ENCODE peak calls at places on chromosomes 13 and 19, in ten cellular contexts. M is mucosa of descending colon, F is kidney glomerular epithelial cell, V is DND-41, P is GDM1, W is HCEC 1CT, Z is WTC11, L is neuronal stem cell, N is body of pancreas, T is kidney epithelial cell. K is an unnamed sample.

GRCh38 chr19:48872884-48873475 is 759 bp downstream of the PPP1R15A start:
- DNase-seq in W (peak; percentile 94), F (peak; percentile 90), T (peak; percentile 90), M (peak; percentile 93), Z (peak; percentile 77), N (peak; percentile 91), V (peak; percentile 77), L (peak; percentile 84), P (peak; percentile 27), K (peak; percentile 72)

GRCh38 chr13:37534181-37534580 is 64.4 kb downstream of the POSTN start:
- DNase-seq in T (no peak), N (no peak), V (no peak), L (no peak), F (no peak), W (peak; percentile 93), Z (no peak), P (no peak), M (no peak), K (no peak)

GRCh38 chr19:4304509-4305252 is at the start of gene FSD1:
- DNase-seq in N (no peak), L (peak; percentile 80), W (peak; percentile 57), Z (peak; percentile 87), P (no peak), V (peak; percentile 67), F (peak; percentile 7), M (no peak), T (no peak), K (peak; percentile 42)

GRCh38 chr13:29924482-29924884 is 74.1 kb upstream of the UBL3 start:
- DNase-seq in T (peak; percentile 81), M (no peak), L (no peak), Z (no peak), F (peak; percentile 87), P (no peak), W (peak; percentile 85), N (peak; percentile 23), V (no peak), K (no peak)

GRCh38 chr19:869245-870177 is 10.0 kb downstream of the CFD start:
- DNase-seq in L (no peak), V (no peak), F (no peak), W (peak; percentile 90), Z (no peak), N (peak; percentile 40), M (peak; percentile 53), T (no peak), P (no peak), K (no peak)

GRCh38 chr19:37654118-37654517 is 1.1 kb downstream of the ZFP30 start:
- DNase-seq in N (no peak), M (no peak), T (no peak), P (no peak), W (no peak), Z (no peak), F (no peak), L (no peak), V (no peak), K (peak; percentile 24)

GRCh38 chr19:45670670-45671453 is 2.8 kb downstream of the GIPR start:
- DNase-seq in W (peak; percentile 45), V (no peak), L (peak; percentile 76), T (no peak), N (peak; percentile 96), F (peak; percentile 72), Z (peak; percentile 98), M (peak; percentile 95), P (no peak), K (no peak)

GRCh38 chr19:13099073-13099999 is 3.3 kb downstream of the LYL1 start:
- DNase-seq in M (peak; percentile 83), W (no peak), V (peak; percentile 84), P (peak; percentile 83), N (peak; percentile 49), F (no peak), L (no peak), Z (peak; percentile 69), T (no peak), K (peak; percentile 79)

GRCh38 chr13:101673360-101674105 is 221.1 kb downstream of the ITGBL1 start:
- DNase-seq in F (no peak), W (no peak), M (no peak), V (no peak), Z (no peak), P (no peak), N (no peak), L (no peak), T (no peak), K (no peak)

GRCh38 chr19:30864460-30865215 is 484.6 kb downstream of the TSHZ3 start:
- DNase-seq in W (no peak), P (peak; percentile 74), L (no peak), Z (no peak), F (no peak), V (no peak), N (no peak), M (no peak), T (no peak), K (no peak)

GRCh38 chr19:3557461-3558248 is at the start of gene MFSD12:
- DNase-seq in Z (peak; percentile 96), W (peak; percentile 93), T (peak; percentile 77), N (peak; percentile 95), M (peak; percentile 96), F (peak; percentile 85), P (peak; percentile 91), V (peak; percentile 94), L (peak; percentile 91), K (peak; percentile 84)

GRCh38 chr13:26062853-26063444 is 11.1 kb upstream of the SHISA2 start:
- DNase-seq in T (no peak), L (peak; percentile 45), Z (no peak), V (peak; percentile 72), M (peak; percentile 66), W (no peak), N (peak; percentile 55), P (no peak), F (peak; percentile 69), K (peak; percentile 74)

GRCh38 chr13:34672631-34673030 is 269.4 kb upstream of the NBEA start:
- DNase-seq in V (no peak), N (no peak), M (no peak), T (no peak), W (no peak), P (no peak), F (no peak), Z (no peak), L (no peak), K (no peak)

GRCh38 chr13:30908416-30908980 is 2.4 kb downstream of the MEDAG start:
- DNase-seq in T (no peak), Z (no peak), F (peak; percentile 33), L (no peak), P (no peak), M (no peak), W (no peak), N (no peak), V (no peak), K (no peak)

GRCh38 chr13:105814902-105815250 is 720.6 kb downstream of the EFNB2 start:
- DNase-seq in L (no peak), N (no peak), T (no peak), P (no peak), F (no peak), W (no peak), V (no peak), Z (no peak), M (no peak), K (no peak)

GRCh38 chr13:49683489-49683888 is 7.8 kb downstream of the EBPL start:
- DNase-seq in T (no peak), P (no peak), F (no peak), W (no peak), M (no peak), N (no peak), V (no peak), L (no peak), Z (no peak), K (no peak)

GRCh38 chr19:38904463-38905185 is 4.9 kb downstream of the NFKBIB start:
- DNase-seq in N (no peak), T (no peak), P (no peak), M (no peak), F (no peak), L (no peak), V (no peak), Z (no peak), W (no peak), K (no peak)

GRCh38 chr13:79516590-79516989 is 35.6 kb downstream of the NDFIP2 start:
- DNase-seq in M (no peak), Z (no peak), W (no peak), L (no peak), V (no peak), P (no peak), N (no peak), F (no peak), T (no peak), K (no peak)

GRCh38 chr13:25806304-25806974 is 245.4 kb downstream of the SHISA2 start:
- DNase-seq in N (no peak), T (no peak), V (no peak), P (no peak), W (no peak), F (peak; percentile 13), M (no peak), L (no peak), Z (no peak), K (peak; percentile 85)

GRCh38 chr13:29587645-29588044 is 7.8 kb downstream of the SLC7A1 start:
- DNase-seq in T (no peak), Z (no peak), L (no peak), W (no peak), F (no peak), M (no peak), P (no peak), V (no peak), N (no peak), K (no peak)

GRCh38 chr13:43123856-43124255 is 100.5 kb downstream of the DNAJC15 start:
- DNase-seq in P (no peak), T (no peak), F (no peak), W (no peak), N (no peak), Z (no peak), V (no peak), M (no peak), L (no peak), K (no peak)

GRCh38 chr19:44653977-44654784 is 10.5 kb downstream of the PVR start:
- DNase-seq in L (peak; percentile 23), F (peak; percentile 14), T (no peak), M (peak; percentile 90), W (peak; percentile 44), V (peak; percentile 65), N (peak; percentile 84), P (no peak), Z (peak; percentile 83), K (peak; percentile 51)

GRCh38 chr13:30841161-30841560 is 64.9 kb upstream of the MEDAG start:
- DNase-seq in V (no peak), Z (no peak), P (no peak), T (peak; percentile 47), N (no peak), M (no peak), L (no peak), W (no peak), F (peak; percentile 29), K (no peak)

GRCh38 chr19:17255150-17255621 is 9.4 kb downstream of the USHBP1 start:
- DNase-seq in V (no peak), N (peak; percentile 79), Z (no peak), M (no peak), L (no peak), W (no peak), T (no peak), P (no peak), F (no peak), K (no peak)

GRCh38 chr13:110168999-110169933 is 137.7 kb downstream of the COL4A1 start:
- DNase-seq in W (no peak), T (no peak), L (no peak), Z (no peak), F (no peak), M (peak; percentile 28), P (no peak), V (no peak), N (no peak), K (no peak)

GRCh38 chr13:73000027-73000674 is 58.7 kb upstream of the KLF5 start:
- DNase-seq in F (no peak), M (no peak), V (no peak), N (no peak), W (no peak), L (no peak), P (peak; percentile 54), Z (no peak), T (no peak), K (no peak)

GRCh38 chr19:34574704-34575103 is 93.1 kb downstream of the WTIP start:
- DNase-seq in L (no peak), N (no peak), F (no peak), V (no peak), P (no peak), Z (no peak), W (no peak), M (no peak), T (no peak), K (peak; percentile 15)

GRCh38 chr19:16326401-16327130 is 1.9 kb downstream of the KLF2 start:
- DNase-seq in W (no peak), M (no peak), L (no peak), V (no peak), N (no peak), P (no peak), F (no peak), Z (peak; percentile 60), T (no peak), K (no peak)